ENCODE peak calls at places on chromosomes 2 and 18, in four cellular contexts. Y, S, R and K are unnamed samples.

GRCh38 chr2:237774811-237775553 is 23.6 kb upstream of the RBM44 start:
- DNase-seq in S (peak), Y (peak), R (peak), K (peak)

GRCh38 chr18:75322206-75322605 is 105.3 kb downstream of the SMIM21 start:
- DNase-seq in S (no peak), R (no peak), Y (no peak), K (no peak)

GRCh38 chr2:60741588-60741987 is 14.5 kb upstream of the PAPOLG start:
- DNase-seq in Y (no peak), S (no peak), R (no peak), K (no peak)

GRCh38 chr18:10023853-10024638 is 110.2 kb downstream of the VAPA start:
- DNase-seq in R (no peak), Y (no peak), S (no peak), K (no peak)

GRCh38 chr2:119180891-119181290 is 22.3 kb upstream of the C1QL2 start:
- DNase-seq in R (no peak), S (no peak), Y (no peak), K (no peak)

GRCh38 chr2:172639823-172640222 is 83.9 kb downstream of the PDK1 start:
- DNase-seq in S (no peak), R (no peak), Y (no peak), K (no peak)

GRCh38 chr2:88857951-88858406 is 166.5 kb downstream of the RPIA start:
- DNase-seq in S (no peak), Y (no peak), R (no peak), K (no peak)

GRCh38 chr2:88117976-88118375 is 9.9 kb downstream of the FABP1 start:
- DNase-seq in R (no peak), S (no peak), Y (no peak), K (no peak)

GRCh38 chr2:128601298-128602037 is 282.8 kb upstream of the HS6ST1 start:
- DNase-seq in Y (no peak), R (no peak), S (no peak), K (no peak)

GRCh38 chr2:207231106-207231860 is 65.5 kb upstream of the KLF7 start:
- DNase-seq in S (no peak), Y (no peak), R (no peak), K (no peak)

GRCh38 chr2:12116228-12116750 is 369.9 kb downstream of the LPIN1 start:
- DNase-seq in R (no peak), S (no peak), Y (no peak), K (peak)

GRCh38 chr2:158098171-158098570 is 3.5 kb upstream of the UPP2 start:
- DNase-seq in Y (no peak), S (no peak), R (no peak), K (no peak)

GRCh38 chr2:84302513-84303412 is 156.3 kb downstream of the SUCLG1 start:
- DNase-seq in R (peak), Y (peak), S (peak), K (peak)

GRCh38 chr18:58227361-58227930 is 183.4 kb downstream of the NEDD4L start:
- DNase-seq in Y (no peak), S (no peak), R (no peak), K (no peak)

GRCh38 chr2:37181726-37182684 is 6.5 kb downstream of the SULT6B1 start:
- DNase-seq in Y (no peak), R (no peak), S (no peak), K (no peak)

GRCh38 chr18:58915006-58915799 is 50.5 kb downstream of the ZNF532 start:
- DNase-seq in Y (no peak), R (no peak), S (no peak), K (no peak)

GRCh38 chr2:199662245-199662644 is 188.7 kb downstream of the FTCDNL1 start:
- DNase-seq in Y (no peak), R (no peak), S (no peak), K (no peak)

GRCh38 chr2:135299656-135300244 is 231.3 kb downstream of the ZRANB3 start:
- DNase-seq in R (no peak), S (no peak), Y (no peak), K (peak)

GRCh38 chr18:13381907-13382682 is 163.5 kb downstream of the LDLRAD4 start:
- DNase-seq in R (no peak), Y (no peak), S (peak), K (no peak)

GRCh38 chr18:77571743-77572142 is 322.1 kb downstream of the GALR1 start:
- DNase-seq in S (no peak), Y (no peak), R (no peak), K (no peak)

GRCh38 chr18:63451774-63452173 is 25.0 kb upstream of the SERPINB5 start:
- DNase-seq in Y (no peak), R (no peak), S (no peak), K (no peak)
- TF ChIP-seq TCF12 in Y (no peak), R (no peak), S (no peak), K (no peak)

GRCh38 chr2:217204358-217204757 is 344.5 kb upstream of the TNP1 start:
- DNase-seq in Y (no peak), R (no peak), S (no peak), K (no peak)

GRCh38 chr2:217206326-217206725 is 346.5 kb upstream of the TNP1 start:
- DNase-seq in Y (no peak), R (no peak), S (no peak), K (no peak)

GRCh38 chr2:217203086-217203485 is 343.2 kb upstream of the TNP1 start:
- DNase-seq in R (no peak), S (no peak), Y (no peak), K (no peak)

GRCh38 chr2:217207387-217208010 is 347.6 kb upstream of the TNP1 start:
- DNase-seq in R (no peak), Y (no peak), S (no peak), K (no peak)

GRCh38 chr2:217208867-217209266 is 349.0 kb upstream of the TNP1 start:
- DNase-seq in R (no peak), S (no peak), Y (no peak), K (no peak)
- TF ChIP-seq TCF12 in R (no peak), S (no peak), Y (no peak), K (no peak)

GRCh38 chr18:56823986-56824385 is 172.8 kb downstream of the WDR7 start:
- DNase-seq in R (no peak), S (no peak), Y (no peak), K (no peak)

DNA sequence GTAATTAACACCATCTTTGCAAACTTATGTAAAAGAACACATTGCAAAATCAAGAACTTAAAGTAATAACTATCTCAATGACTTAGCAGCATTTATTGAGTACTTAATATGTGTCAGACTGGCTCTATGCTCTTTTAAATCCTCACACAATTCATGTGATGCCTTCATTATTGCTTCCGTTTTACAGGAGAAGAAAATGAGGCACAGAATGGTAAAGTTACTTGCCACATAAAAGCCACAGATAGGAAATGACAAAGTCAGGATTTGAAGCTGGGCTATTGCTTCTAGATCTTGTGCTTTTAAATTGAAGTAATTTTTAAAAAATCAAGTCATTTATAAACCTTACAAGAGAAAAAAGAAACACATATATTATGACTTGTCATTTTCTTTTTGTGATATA is 174.2 kb downstream of the WDR7 start:
- DNase-seq in Y (no peak), S (no peak), R (no peak), K (no peak)
- TF ChIP-seq TCF12 in Y (no peak), S (no peak), R (no peak), K (no peak)

DNA sequence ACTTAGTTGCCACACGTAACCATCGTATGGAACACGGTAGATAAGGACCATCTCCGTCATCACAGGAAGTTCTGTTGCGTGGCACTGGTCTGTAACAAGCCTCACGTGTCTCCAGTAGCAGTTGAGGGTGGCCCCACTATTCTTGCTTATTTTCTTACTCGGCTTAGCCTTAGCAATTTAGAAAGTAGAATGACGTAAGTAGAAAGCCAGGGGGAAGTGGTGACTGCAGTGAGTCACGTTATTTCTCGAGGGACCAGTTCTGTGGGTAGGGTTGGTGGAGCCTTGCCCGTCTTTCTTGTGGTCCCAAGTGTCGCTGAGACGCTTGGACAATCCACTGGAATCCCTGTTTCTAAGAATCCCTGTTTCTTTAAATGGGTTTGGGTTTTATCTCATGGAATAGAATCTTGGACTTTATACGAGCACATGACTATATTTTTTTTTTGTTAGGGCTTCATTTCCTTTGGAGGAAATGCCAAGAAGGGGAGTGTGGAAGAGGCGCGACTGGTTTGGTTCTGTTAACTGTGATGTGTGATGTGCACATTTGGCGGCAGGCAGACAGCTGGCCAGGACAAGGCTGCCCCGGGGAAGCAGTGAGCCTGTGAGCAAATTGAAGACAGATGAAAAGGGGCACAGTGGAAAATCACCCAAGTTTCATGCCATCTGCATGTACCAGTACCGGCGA is 96.2 kb downstream of the CABLES1 start:
- DNase-seq in R (no peak), Y (no peak), S (peak), K (peak)
- TF ChIP-seq TCF12 in R (no peak), Y (no peak), S (no peak), K (peak)

DNA sequence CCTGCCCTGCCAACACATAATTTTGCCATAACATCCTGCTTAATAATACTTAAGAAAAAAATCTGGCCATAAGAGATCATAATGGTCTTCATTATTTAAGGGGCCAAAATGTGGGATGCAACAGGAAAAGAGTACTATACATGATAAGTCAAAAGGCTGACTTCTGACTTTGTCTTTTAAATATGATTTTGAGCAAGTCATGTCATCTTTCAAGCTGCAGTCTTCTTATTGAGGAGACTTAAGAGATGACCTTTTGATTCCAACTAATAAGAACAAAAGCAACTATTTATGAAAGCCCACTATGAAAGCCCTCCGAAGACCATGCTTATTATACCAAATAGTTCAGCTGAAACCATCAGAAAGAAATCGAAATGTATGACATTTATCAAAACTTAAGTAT is 41.6 kb downstream of the PUM2 start:
- DNase-seq in S (no peak), R (no peak), Y (no peak), K (no peak)
- TF ChIP-seq TCF12 in S (no peak), R (no peak), Y (no peak), K (no peak)

DNA sequence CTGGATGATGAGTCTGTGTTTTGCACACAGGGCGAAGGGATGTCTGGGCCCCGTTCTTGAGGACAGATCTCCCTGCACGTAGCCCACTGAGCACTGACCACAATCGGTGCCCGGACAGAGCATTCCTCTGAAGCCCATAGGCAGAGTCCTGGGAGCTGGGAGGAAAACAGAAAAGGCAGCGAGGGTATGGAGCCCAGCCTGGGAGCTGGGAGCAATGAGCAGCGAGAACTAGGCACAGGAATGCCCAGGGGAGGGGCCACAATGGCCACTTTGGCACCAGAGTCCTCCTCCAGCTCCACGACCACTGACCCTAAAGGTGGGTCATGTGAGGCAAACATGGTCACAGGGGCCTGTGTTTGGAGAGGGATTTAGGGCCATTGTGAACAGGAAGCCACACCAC is 333.9 kb downstream of the EIPR1 start:
- DNase-seq in R (no peak), S (no peak), Y (no peak), K (no peak)
- TF ChIP-seq TCF12 in R (no peak), S (no peak), Y (no peak), K (no peak)

DNA sequence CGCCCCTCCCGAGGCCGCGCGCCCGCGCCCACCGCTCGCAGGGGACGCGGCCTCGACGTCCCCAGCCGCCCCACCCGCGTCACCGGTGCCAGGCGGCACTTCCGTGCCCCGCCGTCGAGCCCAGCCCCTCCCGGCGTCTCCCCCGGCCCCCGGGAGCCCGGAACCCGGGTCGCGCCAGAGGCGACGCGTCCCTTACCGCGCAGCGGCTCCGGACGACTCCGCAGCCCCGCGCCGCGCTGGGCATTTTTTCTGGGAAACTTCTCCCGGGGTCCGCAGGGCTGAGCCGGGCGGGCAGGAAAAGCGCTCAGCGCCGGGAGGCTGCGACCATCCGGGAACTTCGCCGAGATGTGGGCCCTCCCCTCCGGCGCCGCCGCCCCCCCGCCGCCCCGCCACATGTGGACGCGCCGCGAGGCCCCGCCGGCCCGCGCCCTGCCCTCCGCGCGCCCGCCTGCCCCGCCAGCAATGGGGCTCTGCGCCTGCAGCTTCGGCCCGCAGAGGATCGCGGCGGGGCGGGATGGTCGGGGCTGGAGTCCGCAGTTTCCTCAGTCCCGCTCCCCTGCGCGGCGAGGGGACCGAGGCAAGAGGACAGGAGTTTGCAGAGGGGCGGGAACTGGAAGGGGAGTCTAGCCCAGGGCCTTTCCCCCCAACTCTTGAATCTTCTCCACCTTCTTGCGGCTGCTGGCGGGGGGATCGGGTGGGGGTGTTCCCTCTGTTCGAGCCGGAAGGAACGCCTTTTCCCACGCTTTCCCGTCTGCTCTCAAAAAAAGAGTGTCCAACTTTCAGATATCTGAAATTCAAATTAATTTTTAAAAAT is 81.5 kb downstream of the CHRNA1 start:
- DNase-seq in Y (no peak), S (peak), R (no peak), K (no peak)
- TF ChIP-seq TCF12 in Y (no peak), S (no peak), R (no peak), K (no peak)

GRCh38 chr2:7983912-7984311 is 697.9 kb upstream of the ID2 start:
- DNase-seq in S (no peak), R (no peak), Y (no peak), K (no peak)

GRCh38 chr2:7984693-7985353 is 697.0 kb upstream of the ID2 start:
- DNase-seq in S (no peak), R (no peak), Y (no peak), K (no peak)

GRCh38 chr2:7977900-7978299 is 704.0 kb upstream of the ID2 start:
- DNase-seq in R (no peak), S (no peak), Y (no peak), K (no peak)

GRCh38 chr2:7983451-7983850 is 698.4 kb upstream of the ID2 start:
- DNase-seq in Y (no peak), R (no peak), S (no peak), K (no peak)

GRCh38 chr2:7982054-7982453 is 699.8 kb upstream of the ID2 start:
- DNase-seq in R (no peak), S (no peak), Y (no peak), K (no peak)
- TF ChIP-seq TCF12 in R (no peak), S (no peak), Y (no peak), K (no peak)

DNA sequence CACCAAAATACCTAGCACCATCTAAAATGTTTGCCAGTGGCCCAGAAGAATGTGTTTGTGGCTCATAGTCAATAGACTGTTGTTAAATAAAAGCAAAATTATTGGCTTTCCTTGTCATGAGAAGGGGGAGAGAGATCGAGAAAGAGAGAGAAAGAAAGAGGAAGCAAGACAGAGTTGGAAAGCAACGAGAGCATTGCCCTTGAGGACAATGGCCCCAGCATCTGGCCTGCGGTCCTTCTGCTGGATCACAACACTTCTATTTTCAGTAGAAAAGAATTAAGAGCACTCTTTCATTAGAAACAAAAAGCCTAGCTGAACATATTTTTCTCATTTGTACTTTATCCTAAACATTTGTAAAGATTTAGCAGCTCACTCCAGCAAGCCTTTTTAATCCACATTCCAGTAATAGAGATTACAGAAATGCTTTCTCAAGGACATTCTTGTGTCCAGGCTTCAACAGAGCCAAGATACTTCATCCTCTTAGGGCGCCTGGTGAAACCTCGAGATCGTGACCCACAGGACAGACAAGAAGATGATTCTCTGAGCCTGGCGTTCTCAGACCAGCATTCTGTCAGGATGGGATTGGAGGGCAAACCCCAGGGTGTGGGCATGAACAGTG is 31.6 kb upstream of the AFF3 start:
- DNase-seq in R (no peak), Y (no peak), S (no peak), K (no peak)
- TF ChIP-seq TCF12 in R (no peak), Y (no peak), S (no peak), K (no peak)